ENCODE peak calls at places on chromosomes 5 and 9, in five cellular contexts. U is K562, W is lower leg skin, K is HFF-Myc, E is WTC11. D is an unnamed sample.

GRCh38 chr5:25006734-25007133 is 362.0 kb upstream of the CDH10 start:
- DNase-seq in W (no peak), U (no peak), E (no peak), K (no peak), D (peak; percentile 5)

GRCh38 chr5:93328833-93329232 is 252.2 kb downstream of the NR2F1-AS1 start:
- DNase-seq in E (no peak), K (no peak), U (no peak), W (no peak), D (no peak)

GRCh38 chr5:112986224-112986623 is 9.6 kb downstream of the DCP2 start:
- DNase-seq in W (no peak), U (no peak), K (no peak), E (no peak), D (no peak)

GRCh38 chr9:126499911-126500599 is 113.7 kb upstream of the LMX1B start:
- DNase-seq in W (no peak), E (peak; percentile 36), K (no peak), U (no peak), D (no peak)

GRCh38 chr9:88818495-88819201 is 172.6 kb upstream of the S1PR3 start:
- DNase-seq in K (no peak), W (no peak), E (no peak), U (no peak), D (no peak)

GRCh38 chr5:139816566-139816965 is 21.0 kb downstream of the PSD2 start:
- DNase-seq in E (peak; percentile 13), U (no peak), K (no peak), W (no peak), D (no peak)

GRCh38 chr5:93532370-93532769 is 48.6 kb downstream of the NR2F1-AS1 start:
- DNase-seq in E (no peak), W (peak; percentile 71), K (peak; percentile 30), U (no peak), D (no peak)

GRCh38 chr9:137441289-137441934 is at the start of gene ENTPD8:
- DNase-seq in U (peak; percentile 75), K (no peak), W (no peak), E (peak; percentile 90), D (peak; percentile 54)

GRCh38 chr5:170534177-170534576 is 30.4 kb downstream of the KCNIP1 start:
- DNase-seq in U (no peak), E (no peak), W (no peak), K (no peak), D (no peak)

GRCh38 chr5:144191998-144192397 is 21.3 kb downstream of the KCTD16 start:
- DNase-seq in E (no peak), W (no peak), K (no peak), U (peak; percentile 23), D (no peak)

GRCh38 chr9:117413346-117414219 is 1.3 kb downstream of the ASTN2 start:
- DNase-seq in K (no peak), E (peak; percentile 65), W (no peak), U (no peak), D (peak; percentile 51)

GRCh38 chr9:108784998-108785397 is 70.8 kb downstream of the ACTL7B start:
- DNase-seq in K (no peak), U (no peak), W (no peak), E (no peak), D (no peak)

GRCh38 chr5:138985256-138985655 is 110.1 kb upstream of the LRRTM2 start:
- DNase-seq in K (no peak), U (no peak), W (no peak), E (no peak), D (no peak)

GRCh38 chr5:126656397-126657007 is 55.8 kb downstream of the PHAX start:
- DNase-seq in U (peak; percentile 64), W (no peak), K (peak; percentile 15), E (no peak), D (no peak)

GRCh38 chr5:180803181-180804128 is 849 bp upstream of the MGAT1 start:
- DNase-seq in K (no peak), U (peak; percentile 81), E (peak; percentile 61), W (peak; percentile 85), D (peak; percentile 61)

GRCh38 chr5:171622010-171622409 is 163.6 kb upstream of the SMIM23 start:
- DNase-seq in K (no peak), U (no peak), E (no peak), W (no peak), D (no peak)

GRCh38 chr5:54988218-54988617 is 2.8 kb upstream of the ESM1 start:
- DNase-seq in W (no peak), E (no peak), U (no peak), K (no peak), D (no peak)

GRCh38 chr9:33468797-33469621 is 4.7 kb downstream of the NOL6 start:
- DNase-seq in E (no peak), K (no peak), U (no peak), W (no peak), D (no peak)

GRCh38 chr9:14269911-14270310 is 44.0 kb downstream of the NFIB start:
- DNase-seq in U (no peak), E (no peak), K (no peak), W (no peak), D (no peak)

GRCh38 chr9:14272924-14273528 is 40.9 kb downstream of the NFIB start:
- DNase-seq in W (no peak), U (no peak), E (no peak), K (no peak), D (no peak)

GRCh38 chr9:14275331-14275730 is 38.6 kb downstream of the NFIB start:
- DNase-seq in K (no peak), E (no peak), U (no peak), W (no peak), D (no peak)

GRCh38 chr9:14271078-14271673 is 42.8 kb downstream of the NFIB start:
- DNase-seq in E (peak; percentile 16), U (peak; percentile 71), K (peak; percentile 56), W (peak; percentile 40), D (no peak)

DNA sequence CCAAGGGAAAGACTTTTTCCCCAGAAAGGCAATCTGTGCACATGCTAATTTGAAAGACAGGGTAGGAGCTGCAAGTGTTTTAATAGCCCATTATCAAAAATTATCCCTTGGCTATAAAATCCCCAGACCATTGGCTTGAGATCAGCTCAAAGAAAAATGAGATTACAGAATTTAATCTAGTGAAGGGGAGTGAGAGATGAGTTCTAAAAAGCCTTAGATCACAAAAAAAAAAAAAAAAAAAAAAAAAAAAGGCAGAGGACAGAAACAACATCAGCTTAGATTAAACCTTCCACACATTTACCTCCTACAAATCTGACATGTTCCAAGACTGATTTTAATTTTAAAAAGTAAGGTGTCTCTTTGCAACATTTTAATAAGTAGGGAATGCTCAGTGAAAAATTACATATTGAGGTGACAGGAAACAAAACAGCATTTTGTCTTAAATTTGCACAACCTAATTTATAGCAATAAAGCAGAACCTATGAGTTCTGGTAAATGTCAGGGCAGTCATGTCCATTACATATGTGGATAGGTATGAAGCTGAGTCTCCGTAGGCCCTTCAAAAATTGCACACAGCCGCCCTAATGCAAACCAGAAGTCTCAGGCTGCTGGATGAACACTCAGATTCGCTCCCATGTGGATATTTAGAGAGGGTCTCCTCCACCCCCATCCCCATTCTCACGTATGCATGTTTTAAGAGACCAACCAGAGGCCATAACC is 43.4 kb downstream of the NFIB start:
- DNase-seq in W (no peak), K (no peak), U (no peak), E (no peak), D (no peak)
- TF ChIP-seq CTCF in W (no peak), K (no peak), U (no peak), E (no peak), D (no peak)

DNA sequence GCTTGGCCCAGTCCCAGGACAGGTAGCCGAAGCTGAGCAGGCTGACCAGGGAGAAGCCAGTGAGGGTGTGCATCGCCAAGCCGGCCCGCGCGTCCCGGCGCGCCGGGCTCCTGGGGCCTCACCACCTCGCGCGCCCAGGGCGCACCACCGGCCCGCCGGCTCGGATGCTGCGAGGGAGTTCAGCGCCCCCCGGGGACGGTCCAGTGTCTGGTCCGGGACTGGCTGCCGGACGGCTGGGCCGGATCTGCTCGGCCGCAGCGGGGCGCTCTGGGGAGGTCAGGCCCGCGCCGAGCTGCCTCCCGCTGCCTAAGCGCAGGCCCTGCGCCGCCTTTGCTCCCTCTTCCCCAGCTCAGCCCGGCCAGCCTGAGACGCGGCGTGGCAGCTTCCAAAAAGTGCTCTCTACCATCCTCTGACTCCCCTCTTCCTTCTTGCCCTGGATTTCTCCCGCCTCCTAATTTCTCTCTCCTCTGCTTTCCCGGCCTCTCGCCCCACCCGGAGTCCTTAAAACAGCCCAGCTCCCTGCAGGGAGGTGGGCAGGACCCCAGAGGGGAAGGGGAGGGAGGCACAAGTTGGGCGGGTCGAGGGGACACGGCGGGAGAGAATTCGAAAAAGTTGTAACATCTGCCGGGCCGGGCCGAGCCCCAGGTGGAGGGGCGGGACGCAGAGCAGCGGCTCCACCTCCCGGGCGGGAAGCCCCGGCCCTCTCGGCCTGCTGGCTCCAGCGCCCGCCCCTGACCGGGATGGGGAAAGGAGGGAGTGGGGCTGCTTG is at the start of gene ARSI:
- DNase-seq in K (no peak), W (no peak), U (no peak), E (peak; percentile 88), D (peak; percentile 60)
- TF ChIP-seq CTCF in K (peak; percentile 11), W (no peak), U (no peak), E (no peak), D (peak; percentile 27)

GRCh38 chr5:150515446-150515845 is 7.5 kb downstream of the NDST1 start:
- DNase-seq in K (no peak), W (no peak), E (no peak), U (no peak), D (no peak)

GRCh38 chr5:150514708-150515211 is 6.8 kb downstream of the NDST1 start:
- DNase-seq in W (no peak), U (no peak), K (no peak), E (no peak), D (no peak)

GRCh38 chr5:150512368-150512747 is 4.4 kb downstream of the NDST1 start:
- DNase-seq in U (no peak), K (no peak), E (no peak), W (no peak), D (no peak)

GRCh38 chr5:150511641-150512367 is 3.9 kb downstream of the NDST1 start:
- DNase-seq in U (peak; percentile 67), E (peak; percentile 64), W (peak; percentile 77), K (peak; percentile 90), D (peak; percentile 46)

DNA sequence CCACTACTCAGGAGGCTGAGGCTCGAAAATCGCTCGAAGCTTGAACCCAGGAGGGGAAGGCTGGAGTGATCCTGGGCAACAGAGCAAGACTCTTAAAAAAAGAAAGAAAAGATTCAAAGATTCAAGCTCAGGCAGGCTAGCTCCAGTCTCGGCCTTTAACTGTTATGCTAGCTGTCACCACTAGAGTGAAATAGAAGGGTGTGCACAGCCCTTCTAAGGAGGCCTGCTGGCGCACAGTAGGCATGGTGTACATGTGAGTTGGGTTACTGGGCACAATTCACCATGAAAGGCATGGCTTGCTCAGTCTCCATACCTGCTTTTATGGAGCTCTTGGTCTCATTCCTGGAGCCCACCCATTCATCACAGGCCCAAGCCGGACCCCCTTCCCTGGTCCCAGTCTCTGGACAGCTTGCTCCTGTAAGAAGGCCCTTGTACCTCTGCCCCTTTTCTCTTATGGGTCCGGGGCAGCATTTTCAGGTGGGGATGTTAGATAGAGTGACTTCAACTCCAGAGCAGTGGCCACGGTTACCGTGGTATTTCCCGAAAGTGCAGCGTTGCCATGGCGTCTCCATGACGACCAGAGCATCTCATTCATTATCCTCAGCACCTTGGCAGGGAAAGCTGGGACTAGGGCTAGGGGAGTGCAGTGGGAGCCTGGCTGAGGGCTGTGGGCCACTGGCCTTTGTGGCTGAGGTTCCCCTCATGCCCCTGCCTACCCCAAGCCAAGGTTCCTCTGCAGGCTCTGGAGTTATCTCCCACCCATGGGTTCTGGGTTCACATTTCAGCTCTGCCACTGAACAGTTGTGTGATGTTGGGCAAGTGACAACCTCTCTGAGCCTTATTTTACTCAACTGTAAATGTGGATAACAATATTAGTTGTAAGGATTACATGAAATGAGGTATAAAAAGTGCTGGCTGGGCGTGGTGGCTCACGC is 5.7 kb downstream of the NDST1 start:
- DNase-seq in W (no peak), E (peak; percentile 54), K (no peak), U (peak; percentile 75), D (peak; percentile 38)
- TF ChIP-seq CTCF in W (no peak), E (no peak), K (no peak), U (peak; percentile 45), D (peak; percentile 36)

GRCh38 chr9:77764894-77765780 is 117.0 kb upstream of the GNA14 start:
- DNase-seq in K (no peak), U (peak; percentile 33), W (no peak), E (no peak), D (no peak)
- TF ChIP-seq CTCF in K (peak; percentile 61), U (peak; percentile 16), W (no peak), E (no peak), D (peak; percentile 60)